ENCODE peak calls at places on chromosome 2, in seven cellular contexts. J, G, A, X, L, M and I are unnamed samples.

GRCh38 chr2:63494968-63495367 is 93.3 kb downstream of the WDPCP start:
- ATAC-seq in J (no peak), G (no peak), A (no peak), X (no peak), L (no peak), M (no peak), I (no peak)

GRCh38 chr2:177078416-177078815 is 134.2 kb upstream of the HNRNPA3 start:
- ATAC-seq in J (no peak), G (no peak), A (peak; percentile 87), X (no peak), L (no peak), M (no peak), I (peak; percentile 72)

GRCh38 chr2:68251855-68252406 is 401 bp downstream of the PPP3R1 start:
- ATAC-seq in J (no peak), G (peak; percentile 3), A (no peak), X (peak; percentile 5), L (no peak), M (peak; percentile 12), I (no peak)

GRCh38 chr2:61016392-61017002 is 1.0 kb upstream of the PEX13 start:
- ATAC-seq in J (no peak), G (peak; percentile 2), A (peak; percentile 16), X (no peak), L (no peak), M (peak; percentile 34), I (no peak)

GRCh38 chr2:196183172-196183473 is 11.7 kb upstream of the STK17B start:
- ATAC-seq in J (peak; percentile 13), G (peak; percentile 25), A (no peak), X (peak; percentile 34), L (no peak), M (peak; percentile 39), I (no peak)

GRCh38 chr2:38736035-38736320 is 15.2 kb downstream of the SRSF7 start:
- ATAC-seq in J (no peak), G (no peak), A (no peak), X (no peak), L (no peak), M (no peak), I (no peak)

GRCh38 chr2:196284033-196284844 is 112.9 kb upstream of the STK17B start:
- ATAC-seq in J (no peak), G (no peak), A (peak; percentile 71), X (no peak), L (peak; percentile 88), M (no peak), I (no peak)

GRCh38 chr2:86441789-86442641 is 844 bp downstream of the KDM3A start:
- ATAC-seq in J (peak; percentile 6), G (peak; percentile 4), A (peak; percentile 2), X (no peak), L (peak; percentile 34), M (peak; percentile 18), I (peak; percentile 15)

GRCh38 chr2:164826293-164827243 is 15.1 kb downstream of the COBLL1 start:
- ATAC-seq in J (no peak), G (peak; percentile 91), A (peak; percentile 91), X (no peak), L (peak; percentile 94), M (peak; percentile 86), I (peak; percentile 94)

GRCh38 chr2:234953116-234954031 is 1.6 kb downstream of the SH3BP4 start:
- ATAC-seq in J (no peak), G (no peak), A (no peak), X (no peak), L (no peak), M (no peak), I (no peak)

GRCh38 chr2:71154798-71155197 is 24.4 kb downstream of the MPHOSPH10 start:
- ATAC-seq in J (no peak), G (peak; percentile 57), A (no peak), X (peak; percentile 59), L (no peak), M (peak; percentile 48), I (peak; percentile 88)

GRCh38 chr2:122041455-122041854 is 286.0 kb downstream of the TSN start:
- ATAC-seq in J (no peak), G (no peak), A (no peak), X (no peak), L (no peak), M (no peak), I (no peak)

GRCh38 chr2:14616342-14616741 is 16.2 kb upstream of the LRATD1 start:
- ATAC-seq in J (no peak), G (no peak), A (no peak), X (no peak), L (no peak), M (no peak), I (peak; percentile 30)

GRCh38 chr2:59827677-59828076 is 725.8 kb downstream of the BCL11A start:
- ATAC-seq in J (no peak), G (no peak), A (no peak), X (no peak), L (no peak), M (no peak), I (no peak)

GRCh38 chr2:193818801-193819499 is 1624.2 kb upstream of the TMEFF2 start:
- ATAC-seq in J (no peak), G (no peak), A (peak; percentile 41), X (no peak), L (no peak), M (no peak), I (no peak)

GRCh38 chr2:28802975-28803429 is 7.6 kb upstream of the SPDYA start:
- ATAC-seq in J (no peak), G (no peak), A (no peak), X (no peak), L (peak; percentile 48), M (no peak), I (no peak)

GRCh38 chr2:201406077-201406662 is 45.1 kb downstream of the TRAK2 start:
- ATAC-seq in J (peak; percentile 90), G (no peak), A (no peak), X (peak; percentile 64), L (peak; percentile 50), M (peak; percentile 31), I (no peak)